ENCODE peak calls at places on chromosomes 2 and 18, in six cellular contexts. Q is ovary, B is endothelial cell, L is A549, W is MM.1S, N is left lung. U is an unnamed sample.

GRCh38 chr18:37964885-37965571 is 399.4 kb upstream of the CELF4 start:
- DNase-seq in L (no peak), Q (no peak), N (no peak), W (no peak), B (no peak), U (no peak)

GRCh38 chr2:9318461-9319337 is 104.6 kb downstream of the ITGB1BP1 start:
- DNase-seq in B (no peak), L (no peak), N (no peak), W (no peak), Q (peak), U (no peak)

GRCh38 chr18:79531386-79531785 is 135.7 kb downstream of the NFATC1 start:
- DNase-seq in Q (no peak), N (no peak), L (no peak), W (no peak), B (no peak), U (no peak)

GRCh38 chr2:224366269-224366668 is 35.6 kb downstream of the FAM124B start:
- DNase-seq in N (no peak), Q (no peak), B (no peak), W (no peak), L (no peak), U (no peak)

GRCh38 chr18:13219576-13219975 is 1.0 kb downstream of the LDLRAD4 start:
- DNase-seq in Q (no peak), N (no peak), L (no peak), B (no peak), W (no peak), U (no peak)

GRCh38 chr2:71725836-71726235 is 272.5 kb downstream of the DYSF start:
- DNase-seq in N (no peak), B (no peak), W (no peak), L (no peak), Q (no peak), U (no peak)

GRCh38 chr2:10384089-10384734 is 63.9 kb downstream of the ODC1 start:
- DNase-seq in L (no peak), W (no peak), Q (no peak), N (no peak), B (no peak), U (no peak)

GRCh38 chr2:201450910-201451329 is 338 bp downstream of the TRAK2 start:
- DNase-seq in B (no peak), W (no peak), L (peak), Q (no peak), N (no peak), U (no peak)

GRCh38 chr18:23538040-23538439 is 34.7 kb downstream of the RMC1 start:
- DNase-seq in Q (no peak), B (no peak), N (no peak), W (no peak), L (no peak), U (no peak)

GRCh38 chr2:3348771-3349170 is 28.8 kb downstream of the EIPR1 start:
- DNase-seq in L (no peak), Q (no peak), B (no peak), N (no peak), W (no peak), U (no peak)

GRCh38 chr2:86372641-86373502 is 35.4 kb upstream of the REEP1 start:
- DNase-seq in Q (no peak), W (no peak), B (peak), L (peak), N (no peak), U (no peak)

GRCh38 chr2:45554073-45554742 is 56.9 kb downstream of the SRBD1 start:
- DNase-seq in N (no peak), L (no peak), Q (no peak), W (no peak), B (no peak), U (no peak)

GRCh38 chr2:53498210-53498609 is 269.4 kb upstream of the CHAC2 start:
- DNase-seq in N (no peak), B (no peak), Q (no peak), W (no peak), L (no peak), U (no peak)

GRCh38 chr2:26606847-26607190 is 34.3 kb downstream of the CIB4 start:
- DNase-seq in W (no peak), B (peak), N (no peak), Q (no peak), L (no peak), U (no peak)

GRCh38 chr2:100178085-100178788 is 35.8 kb upstream of the AFF3 start:
- DNase-seq in L (peak), Q (no peak), B (peak), W (peak), N (no peak), U (no peak)
- TF ChIP-seq CTCF in L (peak), Q (no peak), B (peak), W (peak), N (no peak), U (peak)

DNA sequence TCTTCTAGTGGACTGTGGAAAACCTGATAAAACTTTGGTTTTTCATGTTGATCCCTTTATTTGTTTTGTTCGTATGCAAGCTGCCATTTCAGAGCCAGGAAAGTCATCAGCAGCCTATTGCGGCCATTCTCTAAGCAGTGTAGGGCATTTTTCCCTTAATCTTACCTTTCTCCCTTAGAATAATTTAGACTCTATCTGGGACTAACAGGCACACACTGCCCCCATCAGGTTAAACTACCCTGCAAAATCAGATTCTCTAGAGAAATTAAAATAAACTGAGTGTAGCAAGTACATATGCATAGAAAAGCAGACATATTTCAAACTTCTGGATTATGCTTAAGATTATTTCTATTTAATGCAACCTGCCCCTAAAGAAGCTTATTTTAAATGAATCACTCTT is 347.4 kb downstream of the METTL4 start:
- DNase-seq in W (no peak), L (no peak), B (peak), Q (no peak), N (no peak), U (no peak)
- TF ChIP-seq CTCF in W (peak), L (peak), B (peak), Q (no peak), N (peak), U (peak)

GRCh38 chr18:59008302-59008974 is 131.2 kb upstream of the SEC11C start:
- DNase-seq in B (no peak), Q (no peak), W (no peak), L (peak), N (no peak), U (no peak)

GRCh38 chr18:59009846-59010245 is 129.8 kb upstream of the SEC11C start:
- DNase-seq in B (no peak), Q (no peak), W (no peak), L (no peak), N (no peak), U (no peak)

GRCh38 chr18:59002974-59003594 is 136.6 kb upstream of the SEC11C start:
- DNase-seq in W (no peak), N (no peak), L (peak), Q (no peak), B (no peak), U (no peak)

GRCh38 chr18:59005266-59005665 is 134.4 kb upstream of the SEC11C start:
- DNase-seq in Q (peak), L (peak), W (no peak), N (no peak), B (peak), U (no peak)

GRCh38 chr18:59006461-59007067 is 133.1 kb upstream of the SEC11C start:
- DNase-seq in N (no peak), L (no peak), B (no peak), Q (no peak), W (no peak), U (no peak)
- TF ChIP-seq CTCF in N (no peak), L (no peak), B (no peak), Q (no peak), W (no peak), U (no peak)

GRCh38 chr2:187497858-187498463 is 49.9 kb upstream of the CALCRL start:
- DNase-seq in L (no peak), B (no peak), N (no peak), W (no peak), Q (no peak), U (no peak)
- TF ChIP-seq CTCF in L (peak), B (peak), N (peak), W (peak), Q (no peak), U (peak)

GRCh38 chr2:240732184-240732583 is 40.5 kb downstream of the AQP12A start:
- DNase-seq in Q (no peak), N (no peak), B (no peak), L (no peak), W (no peak), U (no peak)

GRCh38 chr2:240734756-240735155 is 43.1 kb downstream of the AQP12A start:
- DNase-seq in L (no peak), Q (no peak), B (no peak), W (no peak), N (no peak), U (no peak)

GRCh38 chr2:240732911-240733622 is 41.4 kb downstream of the AQP12A start:
- DNase-seq in L (no peak), B (no peak), W (no peak), N (peak), Q (no peak), U (no peak)

GRCh38 chr2:240735476-240735875 is 43.8 kb downstream of the AQP12A start:
- DNase-seq in Q (no peak), N (no peak), W (no peak), L (no peak), B (no peak), U (no peak)

DNA sequence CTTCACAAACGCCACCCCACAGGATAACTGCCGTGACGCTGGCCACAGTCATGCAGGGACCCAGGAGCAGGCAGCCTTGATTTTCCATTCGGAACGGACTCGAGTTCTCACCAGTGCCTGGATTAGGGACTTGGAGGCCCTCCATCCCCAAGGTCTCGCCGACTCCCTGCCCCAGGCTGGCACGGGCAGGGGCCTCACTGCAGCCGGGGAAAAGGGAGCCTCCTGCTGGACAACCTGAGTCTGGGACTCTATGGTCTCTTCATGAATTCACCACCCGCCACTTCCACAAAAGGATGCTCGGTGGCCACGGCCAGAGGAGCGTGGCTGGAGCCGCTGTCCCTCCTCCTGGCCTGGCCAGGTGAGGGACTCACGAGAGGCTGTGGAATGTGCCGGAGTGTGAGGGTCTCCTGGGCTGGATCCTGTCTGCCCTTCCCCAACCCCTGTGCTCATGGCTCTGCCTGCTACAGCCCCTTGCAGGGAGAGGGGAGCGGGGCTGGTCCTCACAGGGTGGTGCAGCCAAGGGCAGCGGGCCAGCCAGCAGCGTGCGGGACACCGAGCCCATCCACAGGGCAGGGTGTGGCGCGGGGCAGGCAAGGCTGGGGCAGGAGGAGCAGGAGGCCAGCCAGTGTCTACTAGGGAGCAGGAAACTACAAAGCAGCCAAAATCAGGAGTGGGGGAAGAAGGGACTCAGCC is 42.3 kb downstream of the AQP12A start:
- DNase-seq in B (peak), L (peak), Q (no peak), N (no peak), W (no peak), U (no peak)
- TF ChIP-seq CTCF in B (no peak), L (peak), Q (no peak), N (no peak), W (peak), U (peak)